ENCODE peak calls at places on chromosomes 2 and 18, in six cellular contexts. K, H, F, U, J and N are unnamed samples.

GRCh38 chr2:234994340-234995321 is 42.8 kb downstream of the SH3BP4 start:
- DNase-seq in K (no peak), H (no peak), F (no peak), U (no peak), J (peak; percentile 60), N (no peak)

GRCh38 chr2:84807063-84807485 is 73.8 kb downstream of the TRABD2A start:
- DNase-seq in K (peak; percentile 98), H (peak; percentile 97), F (no peak), U (no peak), J (no peak), N (peak; percentile 96)

GRCh38 chr2:9939587-9940485 is 11.7 kb upstream of the GRHL1 start:
- DNase-seq in K (peak; percentile 10), H (no peak), F (no peak), U (no peak), J (no peak), N (no peak)

GRCh38 chr2:58480191-58480590 is 239.1 kb upstream of the FANCL start:
- DNase-seq in K (no peak), H (no peak), F (no peak), U (no peak), J (no peak), N (no peak)

GRCh38 chr2:43486604-43487003 is 109.2 kb downstream of the THADA start:
- DNase-seq in K (peak; percentile 10), H (no peak), F (no peak), U (no peak), J (no peak), N (peak; percentile 67)

GRCh38 chr2:172085460-172086159 is at the start of gene DLX1:
- DNase-seq in K (no peak), H (no peak), F (no peak), U (no peak), J (peak; percentile 68), N (no peak)

GRCh38 chr2:183665976-183666375 is 541.7 kb downstream of the NUP35 start:
- DNase-seq in K (peak; percentile 67), H (no peak), F (no peak), U (no peak), J (no peak), N (peak; percentile 1)

GRCh38 chr2:239299218-239299939 is 101.4 kb downstream of the HDAC4 start:
- DNase-seq in K (no peak), H (no peak), F (no peak), U (peak; percentile 10), J (peak; percentile 50), N (no peak)

GRCh38 chr2:27897755-27898154 is 7.2 kb downstream of the BABAM2 start:
- DNase-seq in K (no peak), H (no peak), F (no peak), U (no peak), J (no peak), N (no peak)

GRCh38 chr18:9719421-9719981 is 11.4 kb downstream of the RAB31 start:
- DNase-seq in K (peak; percentile 93), H (peak; percentile 26), F (no peak), U (peak; percentile 67), J (peak; percentile 89), N (peak; percentile 82)

GRCh38 chr18:46385124-46385523 is 271.9 kb downstream of the LOXHD1 start:
- DNase-seq in K (no peak), H (no peak), F (no peak), U (no peak), J (no peak), N (no peak)

GRCh38 chr2:3604207-3604877 is 9.4 kb downstream of the COLEC11 start:
- DNase-seq in K (no peak), H (no peak), F (no peak), U (no peak), J (peak; percentile 45), N (no peak)

GRCh38 chr18:54479365-54479764 is 111.7 kb upstream of the DYNAP start:
- DNase-seq in K (no peak), H (no peak), F (no peak), U (no peak), J (no peak), N (no peak)

GRCh38 chr2:240795916-240796510 is 24.0 kb downstream of the KIF1A start:
- DNase-seq in K (no peak), H (no peak), F (no peak), U (no peak), J (peak; percentile 34), N (no peak)

GRCh38 chr2:162012565-162012869 is 61.5 kb downstream of the DPP4 start:
- DNase-seq in K (no peak), H (no peak), F (no peak), U (no peak), J (no peak), N (no peak)

GRCh38 chr2:55842009-55842408 is 81.6 kb downstream of the EFEMP1 start:
- DNase-seq in K (no peak), H (no peak), F (no peak), U (no peak), J (no peak), N (no peak)

GRCh38 chr2:136005462-136006205 is 20.2 kb upstream of the DARS1 start:
- DNase-seq in K (peak; percentile 17), H (no peak), F (no peak), U (no peak), J (no peak), N (peak; percentile 17)

GRCh38 chr2:104704846-104705245 is 149.1 kb upstream of the POU3F3 start:
- DNase-seq in K (no peak), H (no peak), F (no peak), U (no peak), J (no peak), N (no peak)

GRCh38 chr18:13565228-13565627 is 161.1 kb downstream of the FAM210A start:
- DNase-seq in K (no peak), H (no peak), F (no peak), U (no peak), J (no peak), N (no peak)

GRCh38 chr18:38750786-38751185 is 1185.2 kb upstream of the CELF4 start:
- DNase-seq in K (no peak), H (no peak), F (no peak), U (no peak), J (no peak), N (no peak)

GRCh38 chr2:7899241-7899640 is 782.6 kb upstream of the ID2 start:
- DNase-seq in K (no peak), H (no peak), F (no peak), U (no peak), J (no peak), N (no peak)

GRCh38 chr2:33267745-33268144 is 208.7 kb upstream of the RASGRP3 start:
- DNase-seq in K (no peak), H (no peak), F (no peak), U (no peak), J (no peak), N (peak; percentile 62)

GRCh38 chr18:58117685-58118403 is 73.8 kb downstream of the NEDD4L start:
- DNase-seq in K (peak; percentile 85), H (peak; percentile 84), F (no peak), U (no peak), J (no peak), N (peak; percentile 96)

GRCh38 chr2:29923110-29923721 is 1.8 kb upstream of the ALK start:
- DNase-seq in K (peak; percentile 56), H (peak; percentile 8), F (peak; percentile 16), U (no peak), J (peak; percentile 63), N (peak; percentile 72)

GRCh38 chr2:50315366-50315765 is 716.6 kb downstream of the NRXN1 start:
- DNase-seq in K (no peak), H (no peak), F (no peak), U (no peak), J (no peak), N (no peak)

GRCh38 chr2:10911291-10912075 is at the start of gene KCNF1:
- DNase-seq in K (peak; percentile 55), H (no peak), F (no peak), U (peak; percentile 37), J (no peak), N (peak; percentile 66)

GRCh38 chr2:64686283-64686956 is 32.7 kb upstream of the SERTAD2 start:
- DNase-seq in K (no peak), H (no peak), F (no peak), U (no peak), J (no peak), N (no peak)

GRCh38 chr2:15142069-15142689 is 419.0 kb downstream of the NBAS start:
- DNase-seq in K (no peak), H (no peak), F (peak; percentile 98), U (no peak), J (no peak), N (no peak)

DNA sequence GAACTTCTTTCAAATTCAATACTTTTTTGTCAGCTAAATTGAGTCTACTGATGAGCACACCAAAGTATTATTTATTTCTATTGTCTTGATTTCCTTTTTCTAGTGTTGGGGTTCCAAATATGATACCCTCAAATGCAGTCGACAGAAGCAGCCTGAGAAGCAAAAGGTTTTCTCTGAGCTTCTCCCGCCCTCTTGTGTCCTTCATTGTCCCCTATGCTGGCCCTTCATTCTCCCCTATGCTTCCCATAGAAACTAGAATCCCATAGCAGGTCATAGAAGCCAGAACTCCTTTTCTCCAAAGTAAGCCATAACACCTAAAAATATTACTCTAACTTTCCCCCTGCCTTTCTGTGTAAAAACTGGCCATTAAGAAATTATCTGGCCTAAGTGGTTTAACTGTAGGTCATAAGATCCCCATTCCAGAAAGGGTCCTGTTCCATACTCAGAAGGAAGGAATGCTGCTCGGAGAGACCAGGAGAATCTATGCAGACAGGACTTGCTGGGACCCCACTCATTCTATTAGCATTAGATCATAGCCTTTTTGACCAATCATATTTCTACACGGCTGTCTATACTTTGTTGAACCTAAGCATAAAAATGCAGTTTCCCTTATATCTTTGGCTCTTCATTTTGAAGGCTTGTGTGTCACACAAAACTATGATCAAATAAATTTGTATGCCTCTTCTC is 764.6 kb upstream of the PKDCC start:
- DNase-seq in K (peak; percentile 36), H (no peak), F (no peak), U (no peak), J (no peak), N (no peak)
- TF ChIP-seq CTCF in K (peak; percentile 14), H (no peak), F (no peak), U (no peak), J (no peak), N (no peak)

GRCh38 chr2:73987109-73987947 is 2.6 kb downstream of the TET3 start:
- DNase-seq in K (peak; percentile 56), H (no peak), F (no peak), U (peak; percentile 61), J (peak; percentile 81), N (no peak)
- H3K4me3 ChIP-seq in K (no peak overlapping the region), H (peak overlapping the region; percentile 48), F (peak overlapping the region; percentile 63), U (peak overlapping the region; percentile 54), J (peak overlapping the region; percentile 50), N (no peak overlapping the region)

GRCh38 chr2:97663626-97663961 is 250 bp downstream of the ACTR1B start:
- DNase-seq in K (no peak), H (no peak), F (no peak), U (no peak), J (no peak), N (no peak)

GRCh38 chr2:97661927-97662326 is 1.9 kb downstream of the ACTR1B start:
- DNase-seq in K (no peak), H (no peak), F (no peak), U (no peak), J (no peak), N (no peak)

GRCh38 chr2:97662895-97663625 is 784 bp downstream of the ACTR1B start:
- DNase-seq in K (peak; percentile 78), H (peak; percentile 43), F (peak; percentile 65), U (peak; percentile 68), J (peak; percentile 91), N (peak; percentile 93)

GRCh38 chr2:97660775-97661417 is 2.9 kb downstream of the ACTR1B start:
- DNase-seq in K (peak; percentile 12), H (no peak), F (no peak), U (no peak), J (peak; percentile 78), N (peak; percentile 18)

GRCh38 chr2:97662386-97662894 is 1.4 kb downstream of the ACTR1B start:
- DNase-seq in K (no peak), H (no peak), F (no peak), U (no peak), J (no peak), N (no peak)
- TF ChIP-seq CTCF in K (no peak), H (no peak), F (no peak), U (no peak), J (no peak), N (no peak)

GRCh38 chr2:215619022-215619958 is 183.4 kb upstream of the FN1 start:
- DNase-seq in K (peak; percentile 85), H (no peak), F (no peak), U (no peak), J (no peak), N (peak; percentile 84)
- H3K4me3 ChIP-seq in K (no peak overlapping the region), H (no peak overlapping the region), F (no peak overlapping the region), U (no peak overlapping the region), J (no peak overlapping the region), N (no peak overlapping the region)